ENCODE peak calls at places on chromosomes 3 and 15, in five cellular contexts. G is nephron progenitor cell, C is H9, S is lower leg skin, Y is OCI-LY7. I is an unnamed sample.

GRCh38 chr3:65963787-65964707 is 74.7 kb downstream of the MAGI1 start:
- DNase-seq in G (no peak), C (no peak), S (no peak), Y (no peak), I (peak)

GRCh38 chr3:31106912-31107311 is 212.5 kb upstream of the GADL1 start:
- DNase-seq in G (no peak), C (no peak), S (no peak), Y (no peak), I (no peak)

GRCh38 chr3:43152649-43153048 is 46.8 kb upstream of the POMGNT2 start:
- DNase-seq in G (no peak), C (no peak), S (no peak), Y (no peak), I (no peak)

GRCh38 chr3:129581623-129582022 is 24.9 kb downstream of the PLXND1 start:
- DNase-seq in G (no peak), C (no peak), S (no peak), Y (no peak), I (no peak)

GRCh38 chr3:136142592-136142991 is 53.5 kb downstream of the MSL2 start:
- DNase-seq in G (no peak), C (no peak), S (no peak), Y (no peak), I (no peak)

GRCh38 chr15:84798436-84798946 is 18.7 kb upstream of the ALPK3 start:
- DNase-seq in G (no peak), C (no peak), S (no peak), Y (no peak), I (no peak)

GRCh38 chr3:66763294-66763693 is 234.8 kb upstream of the KBTBD8 start:
- DNase-seq in G (no peak), C (no peak), S (peak), Y (no peak), I (no peak)

GRCh38 chr3:12308517-12308916 is 19.6 kb downstream of the PPARG start:
- DNase-seq in G (no peak), C (no peak), S (no peak), Y (no peak), I (no peak)

GRCh38 chr3:104564045-104564643 is 802.6 kb upstream of the ALCAM start:
- DNase-seq in G (peak), C (peak), S (peak), Y (peak), I (no peak)

GRCh38 chr3:89340431-89340830 is 233.0 kb downstream of the EPHA3 start:
- DNase-seq in G (no peak), C (no peak), S (no peak), Y (no peak), I (no peak)

GRCh38 chr3:98770261-98771039 is 7.3 kb downstream of the ST3GAL6 start:
- DNase-seq in G (no peak), C (no peak), S (no peak), Y (no peak), I (no peak)

GRCh38 chr15:35912196-35912595 is 366.2 kb upstream of the DPH6 start:
- DNase-seq in G (no peak), C (no peak), S (no peak), Y (no peak), I (no peak)

GRCh38 chr3:62065985-62066693 is 307.2 kb downstream of the FEZF2 start:
- DNase-seq in G (no peak), C (no peak), S (no peak), Y (no peak), I (no peak)

GRCh38 chr3:114320251-114320650 is 26.4 kb downstream of the TIGIT start:
- DNase-seq in G (no peak), C (no peak), S (no peak), Y (no peak), I (no peak)

GRCh38 chr15:99644913-99645549 is 79.2 kb downstream of the MEF2A start:
- DNase-seq in G (no peak), C (no peak), S (no peak), Y (no peak), I (no peak)

GRCh38 chr3:190528721-190529120 is 14.8 kb downstream of the IL1RAP start:
- DNase-seq in G (no peak), C (no peak), S (no peak), Y (no peak), I (no peak)

DNA sequence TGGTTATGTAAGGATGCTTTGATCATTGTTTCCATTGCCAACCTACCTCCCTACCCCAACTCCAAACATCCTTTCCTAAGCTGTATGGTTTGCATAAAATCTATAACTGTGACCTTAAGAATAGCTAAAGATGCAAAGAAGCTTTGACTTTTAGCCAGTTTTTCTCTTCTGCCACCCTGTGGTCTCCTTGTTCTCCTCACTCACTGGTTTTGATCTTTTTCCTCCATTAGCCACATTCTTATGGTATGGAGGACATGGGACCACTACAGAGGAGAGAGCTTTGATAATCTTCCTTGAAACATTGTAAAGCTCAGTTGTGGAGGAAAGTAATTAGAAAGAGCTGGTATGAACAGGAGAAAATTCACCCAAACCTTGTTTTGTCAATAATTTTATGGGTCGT is 115.9 kb downstream of the NEK11 start:
- DNase-seq in G (no peak), C (no peak), S (no peak), Y (no peak), I (no peak)
- TF ChIP-seq CTCF in G (no peak), C (no peak), S (no peak), Y (no peak), I (no peak)

GRCh38 chr3:127299276-127299675 is 11.4 kb upstream of the PRR20G start:
- DNase-seq in G (no peak), C (no peak), S (peak), Y (no peak), I (no peak)
- TF ChIP-seq CTCF in G (no peak), C (no peak), S (no peak), Y (no peak), I (no peak)

GRCh38 chr3:2166552-2166951 is 67.9 kb downstream of the CNTN4 start:
- DNase-seq in G (no peak), C (no peak), S (no peak), Y (no peak), I (no peak)
- TF ChIP-seq CTCF in G (peak), C (peak), S (no peak), Y (peak), I (peak)

GRCh38 chr15:93333826-93334225 is 244.8 kb upstream of the RGMA start:
- DNase-seq in G (peak), C (peak), S (no peak), Y (no peak), I (no peak)
- TF ChIP-seq CTCF in G (peak), C (peak), S (no peak), Y (no peak), I (no peak)

I was measured in GM10248.